ENCODE peak calls at places on chromosome 17, in seven cellular contexts. M is AG04450; L is CD8-positive, alpha-beta T cell; N is osteocyte; O is left ventricle myocardium inferior; Y is Panc1; W is brain microvascular endothelial cell. R is an unnamed sample.

GRCh38 chr17:71180801-71181385 is 939.9 kb upstream of the SOX9 start:
- DNase-seq in M (peak), L (no peak), N (no peak), O (no peak), Y (no peak), W (peak), R (no peak)

GRCh38 chr17:5873781-5874180 is 196.4 kb upstream of the WSCD1 start:
- DNase-seq in M (no peak), L (no peak), N (peak), O (no peak), Y (no peak), W (no peak), R (no peak)

GRCh38 chr17:32732296-32732642 is 144.7 kb downstream of the MYO1D start:
- DNase-seq in M (no peak), L (no peak), N (no peak), O (no peak), Y (no peak), W (no peak), R (no peak)

GRCh38 chr17:64787255-64787920 is 125.3 kb upstream of the SMURF2 start:
- DNase-seq in M (no peak), L (no peak), N (no peak), O (no peak), Y (no peak), W (no peak), R (no peak)

GRCh38 chr17:69761767-69762321 is 313.2 kb upstream of the KCNJ16 start:
- DNase-seq in M (peak), L (no peak), N (no peak), O (no peak), Y (peak), W (no peak), R (no peak)

GRCh38 chr17:78672880-78673371 is 95.7 kb upstream of the DNAH17 start:
- DNase-seq in M (no peak), L (no peak), N (no peak), O (no peak), Y (no peak), W (no peak), R (no peak)

GRCh38 chr17:56633681-56634080 is 40.2 kb downstream of the NOG start:
- DNase-seq in M (no peak), L (no peak), N (no peak), O (no peak), Y (no peak), W (no peak), R (no peak)

GRCh38 chr17:51374220-51374619 is 113.9 kb downstream of the UTP18 start:
- DNase-seq in M (no peak), L (no peak), N (no peak), O (no peak), Y (no peak), W (no peak), R (no peak)

GRCh38 chr17:51999654-52000053 is 158.9 kb downstream of the CA10 start:
- DNase-seq in M (no peak), L (no peak), N (no peak), O (no peak), Y (no peak), W (no peak), R (no peak)

GRCh38 chr17:73571524-73572130 is 72.6 kb downstream of the SDK2 start:
- DNase-seq in M (no peak), L (no peak), N (no peak), O (no peak), Y (no peak), W (no peak), R (no peak)

GRCh38 chr17:17886253-17886652 is 49.5 kb upstream of the SREBF1 start:
- DNase-seq in M (no peak), L (no peak), N (no peak), O (peak), Y (no peak), W (no peak), R (peak)

GRCh38 chr17:79552405-79552804 is 58.4 kb downstream of the RBFOX3 start:
- DNase-seq in M (no peak), L (no peak), N (no peak), O (no peak), Y (no peak), W (no peak), R (no peak)

GRCh38 chr17:75642221-75643032 is 9.2 kb downstream of the SMIM5 start:
- DNase-seq in M (no peak), L (no peak), N (no peak), O (no peak), Y (no peak), W (no peak), R (no peak)

GRCh38 chr17:76697702-76698465 is 12.9 kb downstream of the MXRA7 start:
- DNase-seq in M (no peak), L (no peak), N (no peak), O (no peak), Y (no peak), W (peak), R (peak)

GRCh38 chr17:55161935-55162555 is 102.7 kb upstream of the HLF start:
- DNase-seq in M (peak), L (no peak), N (no peak), O (no peak), Y (no peak), W (peak), R (no peak)

GRCh38 chr17:79997004-79997673 is 38.5 kb downstream of the TBC1D16 start:
- DNase-seq in M (no peak), L (peak), N (no peak), O (no peak), Y (no peak), W (no peak), R (no peak)

GRCh38 chr17:32298721-32299578 is 33.3 kb downstream of the RHBDL3 start:
- DNase-seq in M (no peak), L (no peak), N (no peak), O (no peak), Y (no peak), W (no peak), R (no peak)

GRCh38 chr17:3557768-3558583 is at the start of gene TRPV3:
- DNase-seq in M (no peak), L (peak), N (no peak), O (no peak), Y (no peak), W (no peak), R (no peak)

GRCh38 chr17:56099649-56100048 is 53.6 kb upstream of the ANKFN1 start:
- DNase-seq in M (no peak), L (no peak), N (no peak), O (no peak), Y (no peak), W (no peak), R (no peak)

GRCh38 chr17:71631483-71631882 is 489.3 kb upstream of the SOX9 start:
- DNase-seq in M (no peak), L (no peak), N (no peak), O (no peak), Y (no peak), W (no peak), R (no peak)

GRCh38 chr17:80991645-80992076 is at the start of gene CHMP6:
- DNase-seq in M (peak), L (peak), N (peak), O (peak), Y (no peak), W (peak), R (peak)

GRCh38 chr17:3808701-3809100 is 7.7 kb upstream of the ITGAE start:
- DNase-seq in M (no peak), L (no peak), N (no peak), O (no peak), Y (no peak), W (peak), R (no peak)

GRCh38 chr17:36602924-36603384 is 1.6 kb downstream of the MRM1 start:
- DNase-seq in M (peak), L (peak), N (no peak), O (no peak), Y (peak), W (peak), R (no peak)

DNA sequence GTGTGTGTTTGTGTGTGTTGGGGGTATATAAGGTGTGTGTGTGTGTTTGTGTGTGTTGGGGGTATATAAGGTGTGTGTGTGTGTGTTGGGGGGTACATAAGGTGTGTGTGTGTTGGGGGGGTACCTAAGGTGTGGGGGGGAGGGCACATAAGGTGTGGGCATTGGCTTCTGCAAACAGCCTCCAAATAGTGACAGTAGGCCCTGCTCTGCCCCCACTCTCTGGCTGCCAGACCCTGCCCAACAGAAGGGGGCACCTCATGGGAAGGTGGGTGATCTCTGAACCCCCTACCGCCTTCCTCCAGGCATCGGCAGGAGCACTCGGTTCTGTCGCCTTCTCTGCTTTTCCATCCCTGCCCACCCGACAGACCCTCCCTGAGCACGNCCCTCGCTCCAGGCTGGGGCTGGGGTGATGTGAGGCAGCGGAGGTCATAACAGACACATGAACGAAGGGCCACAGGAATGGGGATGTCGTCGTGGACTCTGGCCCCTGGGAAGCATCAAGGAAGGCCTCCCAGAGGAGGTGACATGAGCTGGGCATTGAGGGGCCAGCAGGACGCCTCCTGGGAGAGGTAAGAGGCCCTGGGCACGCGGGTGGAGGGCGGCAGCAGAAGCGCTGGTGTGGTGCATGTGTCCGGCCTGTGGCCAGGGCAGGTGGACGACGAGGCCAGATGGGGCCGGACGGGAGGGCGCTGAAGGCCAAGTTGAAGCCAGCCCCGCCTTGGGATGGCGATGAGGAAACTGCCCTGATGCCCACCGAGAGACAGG is 136.6 kb upstream of the RPH3AL start:
- DNase-seq in M (no peak), L (peak), N (no peak), O (no peak), Y (peak), W (no peak), R (no peak)
- TF ChIP-seq CTCF in M (no peak), L (no peak), N (no peak), O (no peak), Y (no peak), W (no peak), R (no peak)

DNA sequence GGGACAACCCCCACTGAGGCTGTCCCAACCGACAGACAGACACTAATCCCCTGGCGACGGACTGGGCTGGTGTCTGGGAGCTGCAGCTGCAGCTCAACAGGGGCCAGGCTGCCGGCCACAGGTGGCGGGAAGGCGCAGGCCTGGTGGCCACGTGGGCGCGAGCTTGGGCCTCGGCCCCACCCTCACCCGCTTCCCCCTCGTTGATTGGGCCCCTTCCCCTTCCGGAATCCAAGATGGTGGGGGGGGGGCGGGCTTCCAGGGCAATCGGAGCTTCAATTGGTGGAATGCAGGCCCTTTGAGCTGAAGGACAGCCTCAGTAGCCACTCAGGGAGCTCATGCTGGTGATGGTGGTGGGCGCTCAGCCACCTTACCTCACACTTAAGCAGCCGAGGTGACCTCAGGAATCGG is 8.7 kb upstream of the TBX4 start:
- DNase-seq in M (no peak), L (no peak), N (peak), O (no peak), Y (no peak), W (no peak), R (no peak)
- TF ChIP-seq CTCF in M (no peak), L (no peak), N (no peak), O (no peak), Y (no peak), W (no peak), R (no peak)

GRCh38 chr17:68613739-68614298 is 12.7 kb upstream of the FAM20A start:
- DNase-seq in M (no peak), L (peak), N (no peak), O (no peak), Y (peak), W (peak), R (no peak)
- TF ChIP-seq CTCF in M (peak), L (no peak), N (peak), O (peak), Y (peak), W (peak), R (peak)

DNA sequence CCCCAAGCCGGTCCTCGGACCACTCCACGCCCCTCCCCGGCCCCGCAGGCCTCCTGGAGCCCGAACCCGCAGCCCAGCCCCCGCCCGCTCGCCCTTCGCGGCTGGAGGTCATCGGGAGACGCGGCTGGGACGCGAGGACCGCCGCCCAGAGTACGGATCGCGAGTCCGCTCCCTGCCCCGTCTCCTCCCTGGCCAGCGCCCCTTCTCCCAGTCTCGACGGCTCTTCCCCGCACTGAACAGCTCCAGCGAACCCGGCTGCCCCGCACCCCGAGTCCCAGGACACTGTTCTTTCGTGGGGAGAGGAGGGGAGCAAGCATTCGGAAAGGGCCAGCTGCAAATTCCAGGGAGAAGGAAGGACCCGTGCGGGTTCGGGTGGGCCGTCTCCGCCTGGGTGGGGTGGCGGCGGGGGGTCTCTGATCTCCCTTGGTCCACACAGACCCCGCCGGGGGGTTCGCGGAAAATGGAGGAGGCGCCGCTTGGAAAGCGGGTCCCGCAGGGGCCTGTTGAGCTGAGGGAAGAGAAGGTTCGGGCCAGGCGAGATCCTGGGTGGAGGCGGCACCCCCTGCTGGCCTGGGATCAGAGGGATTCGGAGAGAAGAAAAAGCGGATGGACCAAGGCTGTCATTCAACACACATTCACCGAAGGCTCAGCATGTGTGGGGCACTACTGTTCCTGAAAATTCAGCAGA is 632 bp upstream of the RTN4RL1 start:
- DNase-seq in M (no peak), L (peak), N (no peak), O (peak), Y (no peak), W (peak), R (peak)
- TF ChIP-seq CTCF in M (peak), L (peak), N (peak), O (peak), Y (peak), W (peak), R (peak)

DNA sequence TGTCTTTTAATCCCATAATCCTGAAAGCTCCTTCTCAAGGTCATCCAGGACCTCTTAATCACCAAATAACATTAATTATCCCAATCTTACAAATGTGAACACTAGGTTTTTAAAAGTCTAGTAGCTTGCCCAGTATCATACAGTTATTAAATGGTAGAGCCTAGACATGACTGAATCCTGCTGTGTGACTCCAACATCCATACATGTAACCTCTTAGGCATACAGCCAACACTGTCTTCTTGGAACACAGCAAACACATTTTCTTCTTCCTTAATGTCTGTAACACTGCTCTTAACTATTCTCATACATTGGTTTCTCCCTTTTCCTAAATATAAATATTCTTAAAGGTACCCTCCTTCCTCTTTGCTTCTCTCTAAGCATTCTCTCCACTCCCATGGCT is 13.7 kb downstream of the BRIP1 start:
- DNase-seq in M (no peak), L (no peak), N (no peak), O (no peak), Y (no peak), W (no peak), R (peak)
- TF ChIP-seq CTCF in M (no peak), L (no peak), N (no peak), O (no peak), Y (no peak), W (no peak), R (no peak)